ENCODE peak calls at places on chromosomes 5 and 9, in four cellular contexts. B is K562, G is SK-N-SH, S is HepG2. J is an unnamed sample.

GRCh38 chr5:134552301-134552700 is 26.8 kb downstream of the JADE2 start:
- DNase-seq in B (no peak), G (no peak), S (no peak), J (no peak)

GRCh38 chr9:20532584-20532983 is 89.7 kb downstream of the MLLT3 start:
- DNase-seq in B (no peak), G (no peak), S (no peak), J (no peak)

GRCh38 chr9:16352791-16353401 is 517.6 kb downstream of the BNC2 start:
- DNase-seq in B (no peak), G (no peak), S (no peak), J (no peak)

GRCh38 chr5:139197710-139198669 is at the start of gene SIL1:
- DNase-seq in B (peak), G (peak), S (peak), J (peak)

GRCh38 chr5:91182763-91183162 is 200.4 kb downstream of the ARRDC3 start:
- DNase-seq in B (no peak), G (no peak), S (no peak), J (no peak)

GRCh38 chr5:176536132-176536901 is 885 bp downstream of the RNF44 start:
- DNase-seq in B (peak), G (peak), S (peak), J (no peak)

GRCh38 chr5:139795074-139796001 is at the start of gene PSD2:
- DNase-seq in B (peak), G (peak), S (no peak), J (no peak)

GRCh38 chr5:116521173-116521872 is 53.3 kb downstream of the SEMA6A start:
- DNase-seq in B (no peak), G (no peak), S (no peak), J (no peak)

GRCh38 chr5:59330680-59331079 is 562.8 kb downstream of the PDE4D start:
- DNase-seq in B (no peak), G (no peak), S (no peak), J (no peak)

GRCh38 chr5:138874241-138874640 is 894 bp downstream of the LRRTM2 start:
- DNase-seq in B (no peak), G (peak), S (no peak), J (no peak)

GRCh38 chr9:70902705-70903131 is 218.7 kb downstream of the TRPM3 start:
- DNase-seq in B (no peak), G (no peak), S (no peak), J (no peak)

GRCh38 chr9:627571-627970 is 213.9 kb upstream of the DMRT1 start:
- DNase-seq in B (no peak), G (no peak), S (no peak), J (no peak)

GRCh38 chr9:114427644-114428043 is 39.9 kb upstream of the AKNA start:
- DNase-seq in B (no peak), G (no peak), S (no peak), J (no peak)

GRCh38 chr9:22342489-22343217 is 104.0 kb upstream of the DMRTA1 start:
- DNase-seq in B (no peak), G (no peak), S (peak), J (no peak)

GRCh38 chr5:146041180-146041789 is 64.1 kb downstream of the PLAC8L1 start:
- DNase-seq in B (peak), G (no peak), S (no peak), J (no peak)

GRCh38 chr5:131879705-131880104 is 65.8 kb downstream of the MEIKIN start:
- DNase-seq in B (no peak), G (no peak), S (no peak), J (no peak)

GRCh38 chr5:113776832-113777525 is 263.5 kb downstream of the YTHDC2 start:
- DNase-seq in B (no peak), G (no peak), S (peak), J (no peak)

GRCh38 chr9:76725181-76725580 is 39.1 kb upstream of the PCA3 start:
- DNase-seq in B (no peak), G (no peak), S (no peak), J (no peak)

GRCh38 chr5:123425444-123425843 is 2.2 kb upstream of the CEP120 start:
- DNase-seq in B (no peak), G (no peak), S (no peak), J (no peak)

GRCh38 chr5:57600321-57600720 is 117.7 kb upstream of the ACTBL2 start:
- DNase-seq in B (no peak), G (no peak), S (no peak), J (no peak)

GRCh38 chr5:88888291-88888690 is 5.3 kb upstream of the MEF2C start:
- DNase-seq in B (no peak), G (no peak), S (no peak), J (no peak)

GRCh38 chr5:171365351-171365750 is 22.3 kb upstream of the NPM1 start:
- DNase-seq in B (peak), G (no peak), S (peak), J (no peak)

GRCh38 chr9:130282000-130282700 is 16.6 kb downstream of the HMCN2 start:
- DNase-seq in B (no peak), G (no peak), S (no peak), J (no peak)

GRCh38 chr5:138515571-138516275 is 27.3 kb downstream of the ETF1 start:
- DNase-seq in B (no peak), G (no peak), S (no peak), J (no peak)

GRCh38 chr9:99359336-99359735 is 137.3 kb downstream of the SEC61B start:
- DNase-seq in B (no peak), G (no peak), S (no peak), J (no peak)
- TF ChIP-seq ZBTB33 in B (no peak), G (no peak), S (no peak), J (no peak)

DNA sequence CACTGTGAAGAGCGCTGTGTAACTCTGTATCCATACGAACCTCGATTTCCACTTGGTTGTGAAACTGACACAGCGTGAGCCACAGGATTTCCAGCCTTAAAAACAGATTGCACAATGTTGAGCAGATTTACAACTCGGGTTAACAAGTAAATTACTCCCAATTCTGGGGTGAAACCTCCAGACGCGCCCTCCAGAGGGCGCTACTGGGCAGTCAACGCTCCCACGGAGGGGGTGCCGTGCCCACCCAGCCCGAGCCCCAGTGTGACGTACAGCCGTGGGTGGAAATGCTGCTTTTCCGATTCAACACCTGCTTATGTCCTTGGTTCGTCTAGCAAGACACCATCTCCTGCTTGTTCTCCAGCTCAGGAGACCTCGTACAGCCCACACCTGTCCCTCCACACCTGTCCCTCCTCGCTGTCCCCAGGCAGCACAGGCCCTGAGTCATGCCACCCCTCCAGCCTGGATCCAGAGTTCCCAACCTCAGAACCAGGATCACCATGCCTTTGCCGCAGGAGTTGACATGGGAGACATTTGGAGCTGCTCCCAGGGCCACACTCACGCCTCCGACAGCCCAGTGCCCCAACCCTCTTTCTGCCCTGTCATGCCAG is 34.4 kb upstream of the SLC6A3 start:
- DNase-seq in B (peak), G (peak), S (peak), J (no peak)
- TF ChIP-seq JUND in B (peak), G (no peak), S (no peak), J (no peak)

DNA sequence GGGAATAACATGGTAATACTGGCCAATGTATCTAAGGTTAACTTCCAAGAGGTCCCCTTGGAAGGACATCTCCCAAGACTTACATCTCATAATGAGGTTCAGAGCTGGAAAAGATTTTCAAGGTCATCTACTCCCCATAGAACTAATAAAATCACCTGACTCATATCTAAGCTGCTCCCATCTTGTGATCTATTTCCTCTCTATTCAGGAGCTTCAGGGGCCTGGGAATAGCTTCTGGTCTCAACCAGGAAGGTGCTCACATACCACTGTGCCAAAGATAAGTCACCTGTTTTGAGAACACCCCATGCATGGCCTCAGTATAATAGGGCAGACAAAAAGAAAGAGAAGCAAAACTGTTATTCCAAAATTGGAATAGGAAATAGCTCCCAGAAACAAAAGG is 74.2 kb downstream of the OXCT1 start:
- DNase-seq in B (no peak), G (no peak), S (no peak), J (no peak)
- TF ChIP-seq ELF1 in B (no peak), G (no peak), S (no peak), J (no peak)

GRCh38 chr5:147901555-147901954 is 4.8 kb downstream of the C5orf46 start:
- DNase-seq in B (no peak), G (no peak), S (no peak), J (no peak)

GRCh38 chr5:147904110-147904509 is 2.2 kb downstream of the C5orf46 start:
- DNase-seq in B (no peak), G (no peak), S (no peak), J (no peak)

GRCh38 chr5:147902606-147903115 is 3.7 kb downstream of the C5orf46 start:
- DNase-seq in B (no peak), G (no peak), S (no peak), J (no peak)

GRCh38 chr5:147911427-147911826 is 5.1 kb upstream of the C5orf46 start:
- DNase-seq in B (no peak), G (no peak), S (no peak), J (no peak)

DNA sequence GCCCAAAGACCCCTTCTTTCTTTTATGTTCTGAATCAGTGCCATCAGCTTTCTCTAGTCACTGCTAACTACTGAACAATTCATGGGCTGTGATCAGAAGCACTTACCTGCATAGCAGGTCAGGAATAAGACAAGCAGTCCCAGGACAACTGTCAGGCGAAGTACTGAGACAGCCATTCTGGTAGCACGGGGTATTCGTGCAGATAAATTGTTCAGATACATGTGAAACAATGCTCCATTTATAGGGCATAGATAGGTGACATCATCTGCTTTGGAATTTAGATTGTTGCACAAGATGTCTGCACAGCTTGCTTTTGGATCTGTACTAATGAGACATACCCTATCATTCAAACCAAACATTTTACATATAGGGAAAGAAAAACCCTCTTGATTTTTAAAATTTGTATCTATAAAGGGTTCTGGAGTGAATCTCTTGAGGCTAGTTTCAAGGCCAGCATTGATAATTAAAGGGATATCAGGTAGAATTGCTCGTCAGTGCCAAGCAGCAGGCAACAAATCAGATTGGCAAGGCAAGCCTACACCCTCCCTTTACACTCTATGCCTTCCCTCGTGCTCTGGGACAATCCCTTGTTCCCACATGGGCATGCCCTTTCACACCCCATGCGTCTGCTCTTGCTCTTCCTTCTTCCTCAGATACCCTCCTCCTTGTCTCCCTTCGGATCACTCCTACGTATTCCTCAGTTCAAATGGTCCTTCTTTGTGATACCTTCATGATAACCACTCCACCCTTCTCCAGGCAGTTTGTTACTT is at the start of gene C5orf46:
- DNase-seq in B (no peak), G (no peak), S (peak), J (no peak)
- TF ChIP-seq ZBTB33 in B (no peak), G (no peak), S (no peak), J (no peak)

DNA sequence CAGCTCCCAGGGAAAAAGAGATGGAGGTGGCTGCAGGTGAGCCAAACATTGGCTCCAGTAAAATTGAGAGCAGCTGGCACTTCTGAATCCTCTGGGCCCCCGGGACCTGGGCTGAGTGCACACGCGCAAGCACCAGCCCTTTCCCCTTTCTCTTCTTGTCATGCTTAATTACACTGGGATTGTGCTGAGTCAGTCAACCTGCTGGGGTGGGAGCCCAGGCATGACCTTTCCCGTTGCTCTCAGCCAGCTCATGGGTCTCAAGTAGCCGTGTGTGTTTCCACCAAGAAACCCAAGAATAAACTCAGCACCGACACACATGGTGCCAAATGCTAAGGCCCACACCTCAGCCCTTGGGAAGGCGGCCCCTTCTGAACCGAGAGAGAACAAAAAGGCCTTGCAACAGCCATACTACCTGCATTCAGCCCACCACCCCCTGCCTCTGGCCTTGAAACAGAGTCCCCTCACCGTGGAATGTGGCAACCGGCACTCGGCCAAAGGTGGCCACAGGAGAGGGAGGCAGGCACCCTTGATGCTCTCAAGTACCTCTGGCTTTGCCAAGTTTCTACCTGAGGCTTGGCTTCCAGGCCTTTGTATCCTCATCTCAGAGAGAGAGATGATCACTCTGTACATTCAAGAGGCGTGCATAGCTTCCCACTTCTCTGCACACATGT is 28.1 kb downstream of the SLIT3 start:
- DNase-seq in B (no peak), G (no peak), S (no peak), J (no peak)
- TF ChIP-seq JUND in B (no peak), G (no peak), S (no peak), J (no peak)

GRCh38 chr9:137465000-137465769 is 6.1 kb upstream of the NSMF start:
- DNase-seq in B (no peak), G (no peak), S (no peak), J (no peak)
- TF ChIP-seq ELF1 in B (no peak), G (no peak), S (no peak), J (no peak)

GRCh38 chr5:108259306-108259705 is 122.6 kb downstream of the FBXL17 start:
- DNase-seq in B (no peak), G (no peak), S (no peak), J (no peak)
- TF ChIP-seq ZBTB33 in B (no peak), G (no peak), S (no peak), J (no peak)

GRCh38 chr5:127872494-127872893 is 169.3 kb downstream of the CCDC192 start:
- DNase-seq in B (no peak), G (no peak), S (no peak), J (no peak)

GRCh38 chr5:127876384-127876783 is 173.2 kb downstream of the CCDC192 start:
- DNase-seq in B (no peak), G (no peak), S (no peak), J (peak)

GRCh38 chr5:127875235-127876021 is 172.2 kb downstream of the CCDC192 start:
- DNase-seq in B (peak), G (peak), S (peak), J (peak)

DNA sequence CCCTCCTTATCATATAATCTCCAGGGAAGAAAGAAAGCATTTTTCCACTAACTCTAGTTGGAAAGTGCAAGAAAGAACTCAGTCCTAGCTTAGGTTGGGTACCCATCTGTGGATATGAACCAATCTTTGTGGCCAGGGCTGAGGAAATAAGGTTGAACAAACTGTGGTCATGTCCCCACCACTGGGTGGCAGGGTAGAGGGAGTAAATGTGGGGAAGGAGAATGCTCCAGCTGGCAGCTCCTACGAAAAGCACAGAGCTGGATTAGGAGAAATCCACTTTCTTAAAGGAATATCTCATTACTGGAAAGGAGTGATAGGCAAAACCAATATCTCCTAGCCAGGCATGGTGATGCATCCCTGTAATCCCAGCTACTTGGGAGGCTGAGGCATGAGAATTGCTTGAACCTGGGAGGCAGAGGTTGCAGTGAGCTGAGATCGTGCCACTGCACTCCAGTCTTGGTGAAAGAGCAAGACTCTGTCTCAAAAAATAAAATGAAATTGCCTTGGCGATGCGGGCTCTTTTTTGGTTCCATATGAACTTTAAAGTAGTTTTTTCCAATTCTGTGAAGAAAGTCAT is 175.1 kb downstream of the CCDC192 start:
- DNase-seq in B (peak), G (peak), S (peak), J (peak)
- TF ChIP-seq JUND in B (no peak), G (no peak), S (no peak), J (no peak)